ENCODE peak calls at places on chromosomes 4 and X, in nine cellular contexts. I is NCI-H2171 treated with DMSO at 0.1 percent for 48 hours, G is MCF 10A, U is NCI-H2081, R is H4, Y is pons, J is NCI-H1930, L is K562, P is fibroblast of mammary gland. O is an unnamed sample.
A peak's percentile ranks its signal among the peaks of the same experiment; 100 is the strongest.

GRCh38 chr4:2954358-2955185 is 8.6 kb downstream of the NOP14 start:
- DNase-seq in I (no peak), G (no peak), U (no peak), R (no peak), Y (no peak), J (no peak), L (no peak), P (no peak), O (no peak)

GRCh38 chrX:151722241-151722846 is 6.5 kb downstream of the FATE1 start:
- DNase-seq in I (no peak), G (no peak), U (no peak), R (no peak), Y (no peak), J (no peak), L (peak; percentile 59), P (peak; percentile 13), O (no peak)

GRCh38 chr4:151409470-151410313 is 716 bp downstream of the FHIP1A start:
- DNase-seq in I (peak; percentile 48), G (peak; percentile 75), U (peak; percentile 15), R (peak; percentile 16), Y (no peak), J (no peak), L (no peak), P (peak; percentile 12), O (peak; percentile 58)

GRCh38 chr4:117135634-117136354 is 50.4 kb upstream of the TRAM1L1 start:
- DNase-seq in I (no peak), G (no peak), U (no peak), R (no peak), Y (no peak), J (no peak), L (no peak), P (no peak), O (no peak)

GRCh38 chr4:38034986-38035882 is 75.0 kb downstream of the PTTG2 start:
- DNase-seq in I (peak; percentile 15), G (peak; percentile 79), U (peak; percentile 64), R (peak; percentile 53), Y (peak; percentile 76), J (no peak), L (peak; percentile 55), P (peak; percentile 75), O (no peak)

GRCh38 chrX:132426695-132427281 is 62.0 kb downstream of the MBNL3 start:
- DNase-seq in I (no peak), G (peak; percentile 49), U (no peak), R (peak; percentile 29), Y (no peak), J (no peak), L (no peak), P (peak; percentile 78), O (peak; percentile 52)

GRCh38 chr4:174532479-174532878 is 10.2 kb upstream of the HPGD start:
- DNase-seq in I (no peak), G (no peak), U (no peak), R (no peak), Y (no peak), J (no peak), L (no peak), P (no peak), O (no peak)

GRCh38 chr4:98343640-98344039 is 82.5 kb downstream of the RAP1GDS1 start:
- DNase-seq in I (no peak), G (no peak), U (no peak), R (no peak), Y (no peak), J (no peak), L (no peak), P (no peak), O (no peak)

O was measured in foreskin keratinocyte.